ENCODE peak calls at places on chromosomes 16 and 17, in eight cellular contexts. Q is HCT116, C is heart left ventricle, Z is prostate gland, A is transverse colon, L is endothelial cell of umbilical vein, O is ovary, E is stomach. B is an unnamed sample.

GRCh38 chr17:76736349-76737081 is 616 bp downstream of the SRSF2 start:
- DNase-seq in A (peak), Z (peak), L (peak), Q (no peak), C (peak), O (peak), E (peak), B (peak)

GRCh38 chr16:83338138-83338537 is 469.6 kb upstream of the HSBP1 start:
- DNase-seq in L (no peak), O (no peak), C (no peak), A (no peak), Z (no peak), E (no peak), Q (no peak), B (no peak)

GRCh38 chr17:18187816-18188761 is 4.5 kb downstream of the ALKBH5 start:
- DNase-seq in L (peak), O (no peak), C (peak), A (no peak), Z (no peak), E (no peak), Q (no peak), B (no peak)

GRCh38 chr17:66920965-66921364 is 43.5 kb upstream of the CACNG4 start:
- DNase-seq in Z (no peak), E (no peak), C (no peak), Q (no peak), O (no peak), L (no peak), A (no peak), B (no peak)

GRCh38 chr16:23679274-23679985 is 741 bp downstream of the PLK1 start:
- DNase-seq in Q (no peak), E (no peak), A (peak), Z (no peak), O (no peak), C (no peak), L (peak), B (no peak)

GRCh38 chr17:80695979-80696378 is 151.3 kb downstream of the RPTOR start:
- DNase-seq in Q (no peak), Z (no peak), L (peak), C (no peak), A (no peak), O (no peak), E (no peak), B (no peak)

GRCh38 chr17:13273744-13274295 is 256.0 kb upstream of the ELAC2 start:
- DNase-seq in Z (no peak), C (no peak), E (no peak), A (no peak), Q (no peak), L (no peak), O (no peak), B (no peak)

GRCh38 chr16:177981-178676 is 1.6 kb downstream of the HBA1 start:
- DNase-seq in O (no peak), C (no peak), A (no peak), E (no peak), L (no peak), Q (no peak), Z (no peak), B (no peak)

GRCh38 chr17:4519361-4519788 is 20.7 kb downstream of the SPNS2 start:
- DNase-seq in E (peak), O (peak), Q (no peak), L (peak), A (no peak), C (peak), Z (peak), B (peak)

GRCh38 chr16:76943936-76944335 is 247.1 kb upstream of the MON1B start:
- DNase-seq in L (no peak), C (no peak), O (no peak), E (no peak), A (no peak), Z (no peak), Q (no peak), B (no peak)

GRCh38 chr16:29825145-29826044 is 5.1 kb downstream of the MVP start:
- DNase-seq in Q (no peak), Z (no peak), O (peak), E (no peak), A (peak), L (peak), C (peak), B (no peak)

GRCh38 chr17:59941131-59941530 is 23.4 kb downstream of the RNFT1 start:
- DNase-seq in C (no peak), A (no peak), Z (no peak), Q (no peak), E (no peak), O (no peak), L (no peak), B (no peak)

GRCh38 chr17:16922386-16923096 is 49.4 kb downstream of the TNFRSF13B start:
- DNase-seq in E (no peak), C (no peak), Z (no peak), O (no peak), A (peak), L (no peak), Q (no peak), B (no peak)

GRCh38 chr17:75941442-75941819 is 589 bp upstream of the FBF1 start:
- DNase-seq in A (no peak), Q (no peak), E (no peak), L (no peak), C (no peak), Z (no peak), O (no peak), B (no peak)

GRCh38 chr17:64442550-64442971 is 6.4 kb upstream of the MILR1 start:
- DNase-seq in E (no peak), Z (no peak), C (no peak), A (no peak), L (no peak), Q (no peak), O (no peak), B (no peak)

GRCh38 chr17:10756604-10757003 is 26.8 kb upstream of the TMEM220 start:
- DNase-seq in L (no peak), E (peak), Z (no peak), Q (no peak), O (no peak), C (no peak), A (no peak), B (no peak)

GRCh38 chr16:15650698-15651161 is 685 bp downstream of the NDE1 start:
- DNase-seq in A (no peak), Z (no peak), C (peak), L (peak), Q (no peak), E (no peak), O (peak), B (no peak)

GRCh38 chr16:13307255-13307654 is 405.9 kb downstream of the SHISA9 start:
- DNase-seq in L (no peak), C (no peak), Z (no peak), A (no peak), E (no peak), Q (no peak), O (no peak), B (no peak)

GRCh38 chr16:46482895-46483294 is 138.3 kb downstream of the SHCBP1 start:
- DNase-seq in Q (no peak), A (no peak), C (no peak), E (no peak), L (no peak), O (no peak), Z (no peak), B (no peak)

GRCh38 chr16:57115504-57116182 is 23.3 kb downstream of the CPNE2 start:
- DNase-seq in O (peak), C (peak), L (no peak), Z (peak), Q (no peak), E (no peak), A (no peak), B (no peak)

GRCh38 chr17:74412581-74412980 is 19.3 kb upstream of the GPRC5C start:
- DNase-seq in E (no peak), Z (no peak), Q (no peak), C (no peak), A (no peak), L (no peak), O (no peak), B (no peak)

GRCh38 chr17:41565338-41565737 is 6.5 kb downstream of the KRT9 start:
- DNase-seq in E (no peak), Q (no peak), A (no peak), L (no peak), O (no peak), C (no peak), Z (no peak), B (no peak)

GRCh38 chr17:57892820-57893595 is 43.2 kb upstream of the MRPS23 start:
- DNase-seq in Z (peak), L (peak), C (peak), O (peak), E (peak), Q (peak), A (peak), B (peak)

GRCh38 chr17:63740464-63741181 is 976 bp downstream of the STRADA start:
- DNase-seq in O (no peak), L (peak), Q (no peak), Z (peak), A (no peak), E (no peak), C (no peak), B (no peak)

GRCh38 chr17:54177606-54178308 is 355.0 kb downstream of the KIF2B start:
- DNase-seq in Z (no peak), O (no peak), L (no peak), Q (no peak), E (no peak), C (no peak), A (no peak), B (no peak)

GRCh38 chr17:28724500-28725165 is 1.4 kb downstream of the TLCD1 start:
- DNase-seq in E (no peak), Q (no peak), C (no peak), Z (no peak), A (no peak), O (no peak), L (no peak), B (no peak)

GRCh38 chr17:4480929-4481898 is 17.5 kb upstream of the SPNS2 start:
- DNase-seq in C (no peak), Z (no peak), L (no peak), E (peak), O (no peak), Q (no peak), A (peak), B (no peak)

GRCh38 chr16:27364493-27365141 is 37.4 kb upstream of the IL21R start:
- DNase-seq in E (peak), A (peak), L (no peak), C (no peak), Z (peak), O (no peak), Q (no peak), B (no peak)

GRCh38 chr17:47404875-47405274 is 81.1 kb downstream of the EFCAB13 start:
- DNase-seq in E (no peak), C (no peak), A (no peak), L (no peak), O (no peak), Z (no peak), Q (no peak), B (no peak)

DNA sequence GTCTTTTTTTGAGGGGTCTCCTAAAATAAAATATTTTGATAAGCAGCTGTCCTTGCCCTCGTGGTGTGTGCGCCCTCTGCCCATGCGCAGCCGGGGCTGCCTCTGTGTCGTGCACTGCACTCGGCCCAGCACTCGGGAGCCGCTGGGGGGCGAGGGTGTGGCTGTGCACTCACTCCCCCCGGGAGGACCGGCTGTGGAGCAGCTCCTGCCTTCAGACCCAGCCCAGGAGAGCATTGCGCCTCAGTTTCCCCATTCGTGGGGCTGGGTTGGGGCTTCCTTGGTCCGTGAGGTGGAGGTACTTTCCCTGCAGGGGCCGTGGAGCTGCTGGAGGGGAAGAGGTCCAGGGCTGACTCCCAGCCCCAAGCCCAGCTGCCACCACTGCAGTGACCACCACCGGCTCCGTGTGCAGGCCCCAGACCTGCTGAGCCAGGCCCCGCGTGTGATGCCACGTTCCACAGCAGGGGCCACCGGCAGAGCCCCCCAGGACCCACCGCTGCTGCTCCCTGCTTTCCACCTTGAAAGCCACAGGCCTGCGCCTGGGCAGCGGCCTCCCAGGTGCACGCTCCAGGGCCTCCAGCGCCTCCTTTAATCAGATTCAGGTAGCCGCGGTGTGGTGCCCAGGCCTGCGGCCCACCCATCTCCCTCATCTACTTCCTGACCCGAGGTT is 6.3 kb upstream of the IL17C start:
- DNase-seq in Z (no peak), Q (no peak), L (no peak), C (no peak), A (no peak), E (no peak), O (no peak), B (no peak)
- TF ChIP-seq POLR2A in Z (no peak), Q (no peak), L (no peak), C (no peak), A (no peak), E (no peak), O (no peak), B (no peak)

DNA sequence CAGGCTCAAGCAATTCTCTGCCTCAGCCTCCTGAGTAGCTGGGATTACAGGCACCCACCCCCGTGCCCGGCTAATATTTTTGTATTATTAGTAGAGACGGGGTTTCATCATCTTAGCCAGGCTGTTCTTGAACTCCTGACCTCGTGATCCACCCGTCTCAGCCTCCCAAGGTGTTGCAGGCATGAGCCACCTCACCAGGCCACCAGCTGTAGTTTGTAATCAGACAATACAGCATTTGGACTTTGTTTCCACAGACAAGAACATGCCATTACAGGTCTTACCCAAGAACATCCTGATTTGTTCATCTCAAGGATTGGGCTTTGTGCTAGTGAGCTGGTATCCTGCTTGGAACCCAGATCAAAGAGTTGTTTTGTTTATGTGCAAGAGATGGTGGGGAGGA is 30.1 kb downstream of the C17orf100 start:
- DNase-seq in E (no peak), C (no peak), Q (no peak), A (no peak), L (no peak), Z (no peak), O (no peak), B (no peak)
- H3K27ac ChIP-seq in E (no peak), C (no peak), Q (no peak), A (no peak), L (no peak), Z (no peak), O (no peak), B (no peak)

DNA sequence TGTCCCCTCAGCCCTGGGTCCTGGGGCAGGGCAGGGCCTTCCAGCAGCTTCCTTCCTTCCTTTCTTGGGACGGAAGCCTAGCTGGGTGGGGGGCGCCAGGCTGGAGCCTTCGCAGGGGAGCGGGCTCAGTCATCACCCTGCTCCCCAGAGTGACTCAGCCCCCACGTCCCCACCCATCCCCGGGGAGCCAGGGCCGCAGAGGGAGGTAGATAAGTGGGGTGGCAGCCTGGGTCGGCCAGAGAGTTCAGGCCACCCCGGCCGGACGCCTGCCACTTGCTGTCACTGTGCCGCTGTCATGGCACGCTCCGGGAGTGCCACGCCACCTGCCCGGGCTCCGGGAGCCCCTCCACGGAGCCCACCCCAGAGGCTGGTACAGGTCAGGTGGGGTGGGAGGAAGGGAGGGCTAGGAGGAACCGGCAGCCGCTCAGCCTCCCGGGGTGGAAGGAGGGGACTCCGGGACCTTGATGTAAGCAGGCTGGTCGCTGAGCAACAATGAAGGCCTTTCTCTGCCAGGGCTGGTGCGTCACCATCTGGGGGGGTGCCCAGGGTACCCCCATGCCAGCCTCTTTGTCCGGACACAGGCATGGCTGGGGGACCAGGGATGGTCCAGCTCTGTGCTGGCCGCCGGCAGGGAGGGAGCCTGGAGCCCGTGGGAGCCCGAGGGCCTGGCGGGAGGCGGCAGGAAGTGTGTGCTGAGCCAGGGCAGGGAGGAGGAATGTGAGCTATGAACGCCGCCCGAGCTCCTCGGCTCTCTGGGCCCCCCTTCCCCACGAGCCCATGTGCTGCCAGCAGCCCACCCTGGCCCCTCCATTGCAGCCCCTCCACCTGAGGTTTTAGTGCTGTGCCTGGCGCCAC is 6.6 kb downstream of the NHERF2 start:
- DNase-seq in A (peak), Z (no peak), Q (no peak), C (peak), O (peak), L (peak), E (peak), B (peak)
- TF ChIP-seq POLR2A in A (no peak), Z (no peak), Q (no peak), C (peak), O (no peak), L (peak), E (no peak), B (no peak)

DNA sequence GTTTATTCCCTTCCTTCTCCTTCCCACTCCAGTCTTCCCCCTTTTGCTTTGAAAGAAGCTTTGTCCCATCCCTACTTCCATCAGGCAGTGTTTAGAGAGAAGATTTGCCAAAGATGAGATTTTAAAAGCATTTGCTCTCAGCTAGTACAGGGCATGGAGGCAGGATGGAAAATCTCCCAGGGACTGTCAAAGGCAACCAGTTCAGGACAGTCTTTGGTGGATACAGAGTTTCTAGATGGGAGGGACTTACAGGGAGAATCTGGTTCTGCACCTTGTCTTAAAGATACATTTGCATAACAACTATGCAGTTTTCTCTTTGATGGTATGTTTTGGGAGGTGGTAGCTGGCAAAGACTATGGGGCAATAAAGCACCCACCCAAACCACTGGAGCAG is 26.2 kb downstream of the CHD9 start:
- DNase-seq in C (no peak), L (no peak), A (no peak), Z (no peak), E (no peak), O (no peak), Q (no peak), B (no peak)
- H3K27ac ChIP-seq in C (peak), L (peak), A (peak), Z (peak), E (peak), O (peak), Q (no peak), B (peak)

GRCh38 chr16:81718637-81719036 is 60.5 kb upstream of the PLCG2 start:
- DNase-seq in Q (no peak), Z (no peak), O (no peak), C (no peak), A (no peak), E (no peak), L (no peak), B (no peak)
- TF ChIP-seq POLR2A in Q (no peak), Z (no peak), O (no peak), C (no peak), A (no peak), E (no peak), L (no peak), B (no peak)

DNA sequence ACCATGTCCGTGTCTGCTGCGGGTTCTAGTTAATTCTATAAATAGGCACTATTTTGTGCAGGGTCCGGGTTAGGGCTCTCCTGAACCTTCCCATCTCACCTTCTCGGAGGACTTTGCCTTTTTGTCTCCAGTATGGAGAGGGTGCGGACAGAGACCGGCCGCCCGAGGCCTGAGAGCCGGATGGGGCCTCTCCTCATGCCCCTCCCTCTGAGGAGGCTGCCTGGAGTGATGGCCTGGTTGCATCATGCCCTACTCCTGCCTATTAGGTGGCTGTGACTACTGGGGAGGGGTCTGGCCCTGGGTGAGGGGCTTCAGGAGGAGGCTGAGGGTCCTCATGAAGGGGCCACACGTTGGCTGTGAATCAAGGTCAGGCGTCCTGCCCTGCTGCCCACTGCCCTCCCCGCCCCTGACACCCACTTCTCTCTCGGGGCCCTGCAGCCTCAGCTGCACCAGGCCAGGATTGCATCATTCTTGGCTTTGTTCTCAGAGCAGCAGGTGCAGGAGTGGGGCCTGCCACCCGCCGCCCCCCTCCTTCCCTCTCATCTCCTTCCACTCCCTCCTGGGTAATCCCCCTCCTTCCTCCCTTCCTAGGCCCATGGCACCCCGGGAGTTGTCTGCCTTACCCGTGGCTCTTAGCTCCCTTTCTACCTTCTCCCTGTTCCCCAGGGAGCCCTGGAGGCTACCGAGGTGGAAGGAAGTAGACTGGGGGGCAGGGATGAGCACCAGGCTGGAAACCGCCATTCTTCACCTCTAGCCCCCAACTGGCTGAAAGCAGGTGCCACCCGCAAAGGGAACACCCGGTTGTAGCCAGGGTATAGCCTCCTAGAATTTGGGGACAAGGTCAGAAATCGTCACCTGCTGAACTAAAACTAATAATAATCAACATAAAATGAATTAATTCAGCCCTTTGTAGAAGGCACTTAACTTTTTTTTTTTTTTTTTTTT is 12.7 kb upstream of the ARHGAP23 start:
- DNase-seq in Z (no peak), Q (peak), A (peak), C (no peak), L (no peak), O (no peak), E (no peak), B (no peak)
- H3K27ac ChIP-seq in Z (no peak), Q (peak), A (peak), C (no peak), L (no peak), O (no peak), E (no peak), B (no peak)

GRCh38 chr17:50506298-50506697 is 1.9 kb upstream of the MYCBPAP start:
- DNase-seq in O (peak), E (no peak), Z (no peak), C (no peak), Q (no peak), A (no peak), L (no peak), B (no peak)

GRCh38 chr17:50511058-50511457 is 2.8 kb downstream of the MYCBPAP start:
- DNase-seq in A (no peak), E (no peak), C (no peak), L (no peak), Z (no peak), O (no peak), Q (no peak), B (no peak)

GRCh38 chr17:50508573-50509460 is 578 bp downstream of the MYCBPAP start:
- DNase-seq in Q (no peak), E (no peak), O (no peak), C (no peak), L (no peak), Z (no peak), A (no peak), B (no peak)

GRCh38 chr17:50505731-50506130 is 2.5 kb upstream of the MYCBPAP start:
- DNase-seq in E (no peak), A (no peak), Q (no peak), Z (no peak), L (no peak), O (no peak), C (no peak), B (no peak)

GRCh38 chr17:50507871-50508572 is at the start of gene MYCBPAP:
- DNase-seq in Z (peak), E (peak), C (peak), L (peak), O (peak), A (peak), Q (no peak), B (peak)
- TF ChIP-seq POLR2A in Z (peak), E (no peak), C (no peak), L (no peak), O (peak), A (no peak), Q (no peak), B (no peak)